ENCODE peak calls at places on chromosomes 13 and 19, in five cellular contexts. X, C, K, H and A are unnamed samples.

GRCh38 chr19:45601524-45602522 is at the start of gene GPR4:
- DNase-seq in X (peak; percentile 66), C (no peak), K (no peak), H (no peak), A (peak; percentile 55)

GRCh38 chr13:46866150-46866549 is 30.7 kb downstream of the HTR2A start:
- DNase-seq in X (peak; percentile 24), C (peak; percentile 74), K (no peak), H (peak; percentile 5), A (peak; percentile 82)

GRCh38 chr19:55467236-55468053 is 2.9 kb upstream of the C19orf85 start:
- DNase-seq in X (peak; percentile 64), C (peak; percentile 84), K (peak; percentile 92), H (peak; percentile 72), A (peak; percentile 70)

GRCh38 chr19:6745965-6746364 is 6.5 kb downstream of the TRIP10 start:
- DNase-seq in X (no peak), C (no peak), K (peak; percentile 56), H (no peak), A (no peak)

GRCh38 chr19:46494936-46495788 is 505 bp downstream of the PNMA8B start:
- DNase-seq in X (no peak), C (no peak), K (no peak), H (no peak), A (no peak)

GRCh38 chr19:11656535-11656934 is 59.3 kb downstream of the ZNF627 start:
- DNase-seq in X (no peak), C (no peak), K (no peak), H (no peak), A (no peak)

GRCh38 chr13:107208889-107209288 is 641.0 kb upstream of the ARGLU1 start:
- DNase-seq in X (no peak), C (no peak), K (no peak), H (no peak), A (no peak)

GRCh38 chr19:40413291-40413994 is at the start of gene PRX:
- DNase-seq in X (peak; percentile 40), C (no peak), K (no peak), H (no peak), A (peak; percentile 79)

GRCh38 chr19:39830847-39831246 is 3.1 kb downstream of the DYRK1B start:
- DNase-seq in X (no peak), C (no peak), K (no peak), H (no peak), A (no peak)

GRCh38 chr19:31338069-31338767 is 11.0 kb downstream of the TSHZ3 start:
- DNase-seq in X (peak; percentile 79), C (peak; percentile 92), K (no peak), H (peak; percentile 67), A (peak; percentile 97)

GRCh38 chr13:34176636-34177035 is 358.7 kb downstream of the RFC3 start:
- DNase-seq in X (no peak), C (no peak), K (no peak), H (no peak), A (no peak)

GRCh38 chr13:63297162-63297561 is 1881.5 kb upstream of the PCDH20 start:
- DNase-seq in X (no peak), C (no peak), K (no peak), H (no peak), A (no peak)

GRCh38 chr13:102042746-102043145 is 359.1 kb downstream of the FGF14 start:
- DNase-seq in X (no peak), C (no peak), K (no peak), H (no peak), A (no peak)

GRCh38 chr19:35264281-35265125 is 4.3 kb upstream of the USF2 start:
- DNase-seq in X (no peak), C (peak; percentile 46), K (peak; percentile 45), H (no peak), A (no peak)

GRCh38 chr13:51923983-51924539 is 62.3 kb downstream of the CCDC70 start:
- DNase-seq in X (no peak), C (no peak), K (no peak), H (no peak), A (peak; percentile 15)

GRCh38 chr13:113630296-113630695 is 27.7 kb downstream of the ATP4B start:
- DNase-seq in X (no peak), C (peak; percentile 44), K (peak; percentile 16), H (no peak), A (no peak)

GRCh38 chr19:56637976-56638555 is 4.9 kb upstream of the SMIM17 start:
- DNase-seq in X (peak; percentile 91), C (no peak), K (peak; percentile 64), H (peak; percentile 30), A (peak; percentile 95)

GRCh38 chr13:36258831-36259230 is 38.8 kb downstream of the CCDC169 start:
- DNase-seq in X (no peak), C (no peak), K (no peak), H (no peak), A (no peak)

GRCh38 chr19:13839193-13839937 is 37.6 kb upstream of the NANOS3 start:
- DNase-seq in X (peak; percentile 36), C (peak; percentile 95), K (peak; percentile 77), H (peak; percentile 75), A (peak; percentile 83)

GRCh38 chr13:82833928-82834327 is 1048.3 kb downstream of the SLITRK1 start:
- DNase-seq in X (no peak), C (no peak), K (no peak), H (no peak), A (no peak)

GRCh38 chr19:34732548-34733255 is 1.3 kb upstream of the ZNF181 start:
- DNase-seq in X (no peak), C (no peak), K (peak; percentile 53), H (no peak), A (no peak)

GRCh38 chr13:32917504-32917903 is 98.7 kb upstream of the KL start:
- DNase-seq in X (no peak), C (no peak), K (no peak), H (no peak), A (no peak)

GRCh38 chr19:32669205-32669785 is 5.7 kb downstream of the ANKRD27 start:
- DNase-seq in X (no peak), C (no peak), K (no peak), H (no peak), A (no peak)

GRCh38 chr13:93230466-93230865 is 3.9 kb downstream of the GPC6 start:
- DNase-seq in X (no peak), C (no peak), K (no peak), H (no peak), A (no peak)

GRCh38 chr13:76387561-76387960 is 498.6 kb downstream of the KCTD12 start:
- DNase-seq in X (no peak), C (no peak), K (no peak), H (no peak), A (no peak)

GRCh38 chr13:111879719-111880118 is 187.2 kb upstream of the SOX1 start:
- DNase-seq in X (no peak), C (no peak), K (no peak), H (no peak), A (no peak)

GRCh38 chr13:48054601-48055000 is 17.1 kb downstream of the NUDT15 start:
- DNase-seq in X (no peak), C (no peak), K (no peak), H (no peak), A (no peak)

GRCh38 chr13:94419304-94419943 is 60.1 kb downstream of the DCT start:
- DNase-seq in X (no peak), C (no peak), K (no peak), H (no peak), A (no peak)

GRCh38 chr13:55361141-55361540 is 1779.6 kb upstream of the PRR20A start:
- DNase-seq in X (peak; percentile 3), C (no peak), K (no peak), H (no peak), A (peak; percentile 67)

GRCh38 chr13:113433391-113433916 is 19.8 kb downstream of the ADPRHL1 start:
- DNase-seq in X (no peak), C (no peak), K (no peak), H (no peak), A (no peak)

GRCh38 chr13:94917814-94918213 is 205.5 kb upstream of the SOX21 start:
- DNase-seq in X (peak; percentile 73), C (no peak), K (no peak), H (no peak), A (peak; percentile 15)

DNA sequence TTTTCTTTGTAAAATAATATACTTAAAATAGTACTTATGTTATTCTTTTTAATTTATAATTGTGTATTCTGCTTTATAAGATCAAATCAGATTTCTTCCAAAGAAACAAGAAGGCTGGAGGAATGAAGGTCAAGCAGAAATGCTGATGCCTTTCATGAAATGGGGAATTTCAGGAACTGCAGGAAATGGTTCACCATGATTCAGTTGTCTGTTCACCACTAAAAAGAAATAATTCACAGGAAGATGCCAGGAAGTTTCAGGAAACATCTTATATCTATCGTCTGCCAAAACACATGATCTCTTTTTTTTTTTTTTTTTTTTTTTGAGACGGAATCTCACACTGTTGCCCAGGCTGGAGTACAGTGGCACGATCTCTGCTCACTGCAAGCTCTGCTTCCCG is 15.7 kb upstream of the SCEL start:
- DNase-seq in X (no peak), C (no peak), K (no peak), H (no peak), A (no peak)
- H3K4me1 ChIP-seq in X (no peaks in the 10 kb centered on the region), C (no peaks in the 10 kb centered on the region), K (no peaks in the 10 kb centered on the region), H (no peaks in the 10 kb centered on the region), A (peaks cover 14% of the 10 kb centered on the region)

GRCh38 chr13:49502954-49503353 is 7.2 kb downstream of the PHF11 start:
- DNase-seq in X (no peak), C (peak; percentile 74), K (no peak), H (peak; percentile 40), A (no peak)
- H3K27ac ChIP-seq in X (no peak overlapping the region), C (peak overlapping the region; percentile 35), K (no peak overlapping the region), H (no peak overlapping the region), A (no peak overlapping the region)

DNA sequence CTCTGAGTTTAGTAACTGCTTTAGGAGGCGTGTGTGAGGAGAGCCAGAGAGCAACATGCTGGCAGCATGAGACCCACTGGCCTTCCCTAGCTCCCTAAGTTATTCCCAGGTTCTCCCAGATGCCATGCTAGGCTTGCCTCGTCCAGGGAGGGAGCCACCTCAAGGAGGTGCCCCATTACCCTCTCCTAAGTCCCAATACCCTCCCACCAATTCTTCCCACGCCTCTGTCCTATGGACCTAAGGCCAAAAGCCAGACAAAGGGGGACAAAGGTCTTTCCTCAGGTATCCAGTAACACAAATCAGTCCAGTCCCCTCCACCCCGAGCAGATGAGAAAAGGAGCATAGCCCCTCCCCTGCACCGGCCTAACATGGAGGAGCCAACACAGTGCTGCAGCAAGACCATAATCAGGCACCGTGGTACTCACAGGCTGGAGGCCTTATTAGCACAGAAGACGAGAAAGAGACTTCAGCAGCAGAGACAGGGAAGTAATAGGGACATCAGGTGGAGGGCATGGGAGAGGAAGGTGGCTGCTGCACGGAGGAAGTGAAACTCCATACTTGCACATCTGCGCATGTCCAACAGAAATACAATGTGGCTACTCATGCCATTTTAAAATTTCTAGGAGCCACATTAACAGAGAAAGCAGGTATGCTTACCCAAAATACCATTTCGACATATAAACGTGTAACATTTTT is 46.3 kb downstream of the BRD4 start:
- DNase-seq in X (no peak), C (no peak), K (no peak), H (no peak), A (no peak)
- H3K4me1 ChIP-seq in X (peaks cover 71% of the 10 kb centered on the region), C (peaks cover 100% of the 10 kb centered on the region), K (peaks cover 34% of the 10 kb centered on the region), H (peaks cover 99% of the 10 kb centered on the region), A (peaks cover 66% of the 10 kb centered on the region)

DNA sequence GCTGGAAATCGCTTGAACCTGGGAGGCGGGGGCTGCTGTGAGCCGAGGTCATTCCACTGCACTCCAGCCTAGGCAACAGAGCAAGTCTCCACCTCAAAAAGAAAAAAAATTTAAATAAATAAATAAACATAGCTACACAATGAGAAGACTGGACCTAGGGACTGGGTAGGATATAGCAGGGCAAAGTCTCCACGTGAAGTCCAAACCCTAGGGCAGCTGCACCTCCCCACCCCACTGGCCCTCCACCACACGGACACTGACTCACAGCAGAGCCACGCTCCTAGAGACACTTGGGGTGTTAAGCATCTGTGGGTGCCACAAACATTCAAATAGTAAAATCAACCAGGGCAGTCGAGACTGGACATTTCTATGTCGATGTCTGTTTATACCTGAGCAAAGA is 7.1 kb downstream of the LATS2 start:
- DNase-seq in X (no peak), C (no peak), K (no peak), H (no peak), A (no peak)
- H3K27ac ChIP-seq in X (no peak overlapping the region), C (peak overlapping the region; percentile 61), K (no peak overlapping the region), H (peak overlapping the region; percentile 99), A (no peak overlapping the region)

GRCh38 chr19:1105217-1105872 is 1.6 kb downstream of the GPX4 start:
- DNase-seq in X (no peak), C (no peak), K (no peak), H (no peak), A (no peak)
- H3K4me1 ChIP-seq in X (peaks cover 28% of the 10 kb centered on the region), C (peaks cover 42% of the 10 kb centered on the region), K (peaks cover 13% of the 10 kb centered on the region), H (peaks cover 38% of the 10 kb centered on the region), A (peaks cover 11% of the 10 kb centered on the region)